ENCODE peak calls at places on chromosomes 4 and X, in four cellular contexts. One of them, this sample, is unnamed. For H3K36me3, the result is how much of the 10 kb centered on the place peaks cover.

GRCh38 chr4:18980516-18981233 is 959.1 kb upstream of the LCORL start:
- DNase-seq in heart left ventricle: no peak
- DNase-seq in heart right ventricle: no peak
- DNase-seq in CD8-positive, alpha-beta T cell: no peak
- DNase-seq in this sample: no peak

GRCh38 chr4:27278615-27279014 is 418.0 kb downstream of the STIM2 start:
- DNase-seq in heart left ventricle: no peak
- DNase-seq in heart right ventricle: no peak
- DNase-seq in CD8-positive, alpha-beta T cell: no peak
- DNase-seq in this sample: no peak

GRCh38 chr4:94038195-94038594 is 169.5 kb upstream of the SMARCAD1 start:
- DNase-seq in heart left ventricle: no peak
- DNase-seq in heart right ventricle: no peak
- DNase-seq in CD8-positive, alpha-beta T cell: no peak
- DNase-seq in this sample: no peak

GRCh38 chr4:112377701-112378620 is 80.8 kb downstream of the ALPK1 start:
- DNase-seq in heart left ventricle: no peak
- DNase-seq in heart right ventricle: no peak
- DNase-seq in CD8-positive, alpha-beta T cell: no peak
- DNase-seq in this sample: no peak

GRCh38 chr4:179344861-179345260 is 1902.6 kb upstream of the AGA start:
- DNase-seq in heart left ventricle: no peak
- DNase-seq in heart right ventricle: no peak
- DNase-seq in CD8-positive, alpha-beta T cell: no peak
- DNase-seq in this sample: no peak

GRCh38 chr4:27003602-27004238 is 143.1 kb downstream of the STIM2 start:
- DNase-seq in heart left ventricle: no peak
- DNase-seq in heart right ventricle: no peak
- DNase-seq in CD8-positive, alpha-beta T cell: no peak
- DNase-seq in this sample: no peak

GRCh38 chr4:54187148-54187547 is 41.9 kb upstream of the PDGFRA start:
- DNase-seq in heart left ventricle: peak
- DNase-seq in heart right ventricle: no peak
- DNase-seq in CD8-positive, alpha-beta T cell: no peak
- DNase-seq in this sample: peak

GRCh38 chr4:148273501-148273986 is 168.7 kb downstream of the NR3C2 start:
- DNase-seq in heart left ventricle: peak
- DNase-seq in heart right ventricle: peak
- DNase-seq in CD8-positive, alpha-beta T cell: no peak
- DNase-seq in this sample: no peak

GRCh38 chr4:119752936-119753335 is 124.3 kb upstream of the PDE5A start:
- DNase-seq in heart left ventricle: no peak
- DNase-seq in heart right ventricle: no peak
- DNase-seq in CD8-positive, alpha-beta T cell: no peak
- DNase-seq in this sample: no peak

GRCh38 chr4:168336837-168337549 is 18.4 kb upstream of the DDX60 start:
- DNase-seq in heart left ventricle: no peak
- DNase-seq in heart right ventricle: no peak
- DNase-seq in CD8-positive, alpha-beta T cell: no peak
- DNase-seq in this sample: no peak

GRCh38 chrX:1093112-1093511 is 119.3 kb downstream of the CRLF2 start:
- DNase-seq in heart left ventricle: no peak
- DNase-seq in heart right ventricle: no peak
- DNase-seq in CD8-positive, alpha-beta T cell: no peak
- DNase-seq in this sample: no peak

GRCh38 chrX:119272882-119273806 is 37.1 kb downstream of the PGRMC1 start:
- DNase-seq in heart left ventricle: peak
- DNase-seq in heart right ventricle: peak
- DNase-seq in CD8-positive, alpha-beta T cell: peak
- DNase-seq in this sample: no peak

GRCh38 chrX:97843200-97843811 is 959.6 kb downstream of the RPA4 start:
- DNase-seq in heart left ventricle: no peak
- DNase-seq in heart right ventricle: no peak
- DNase-seq in CD8-positive, alpha-beta T cell: no peak
- DNase-seq in this sample: no peak

GRCh38 chrX:106608016-106608415 is 3.8 kb upstream of the RADX start:
- DNase-seq in heart left ventricle: no peak
- DNase-seq in heart right ventricle: no peak
- DNase-seq in CD8-positive, alpha-beta T cell: peak
- DNase-seq in this sample: no peak

GRCh38 chrX:134737721-134738369 is 79.6 kb upstream of the PLAC1 start:
- DNase-seq in heart left ventricle: no peak
- DNase-seq in heart right ventricle: no peak
- DNase-seq in CD8-positive, alpha-beta T cell: no peak
- DNase-seq in this sample: peak

GRCh38 chr4:94369046-94369445 is 26.4 kb upstream of the HPGDS start:
- DNase-seq in heart left ventricle: no peak
- DNase-seq in heart right ventricle: no peak
- DNase-seq in CD8-positive, alpha-beta T cell: no peak
- DNase-seq in this sample: no peak

GRCh38 chr4:10640535-10641159 is 43.9 kb downstream of the CLNK start:
- DNase-seq in heart left ventricle: no peak
- DNase-seq in heart right ventricle: no peak
- DNase-seq in CD8-positive, alpha-beta T cell: no peak
- DNase-seq in this sample: no peak

GRCh38 chr4:7206856-7207567 is 14.7 kb downstream of the SORCS2 start:
- DNase-seq in heart left ventricle: peak
- DNase-seq in heart right ventricle: peak
- DNase-seq in CD8-positive, alpha-beta T cell: no peak
- DNase-seq in this sample: peak

GRCh38 chr4:41418444-41418843 is 119.5 kb upstream of the LIMCH1 start:
- DNase-seq in heart left ventricle: peak
- DNase-seq in heart right ventricle: peak
- DNase-seq in CD8-positive, alpha-beta T cell: no peak
- DNase-seq in this sample: peak

GRCh38 chrX:108439961-108440696 is 491 bp downstream of the COL4A5 start:
- DNase-seq in heart left ventricle: peak
- DNase-seq in heart right ventricle: peak
- DNase-seq in CD8-positive, alpha-beta T cell: no peak
- DNase-seq in this sample: peak

GRCh38 chrX:137852502-137852901 is 286.6 kb downstream of the ZIC3 start:
- DNase-seq in heart left ventricle: no peak
- DNase-seq in heart right ventricle: no peak
- DNase-seq in CD8-positive, alpha-beta T cell: no peak
- DNase-seq in this sample: no peak

GRCh38 chr4:109816082-109816442 is 500 bp downstream of the GAR1 start:
- DNase-seq in heart left ventricle: no peak
- DNase-seq in heart right ventricle: peak
- DNase-seq in CD8-positive, alpha-beta T cell: peak
- DNase-seq in this sample: no peak

GRCh38 chr4:109818268-109818667 is 2.7 kb downstream of the GAR1 start:
- DNase-seq in heart left ventricle: no peak
- DNase-seq in heart right ventricle: no peak
- DNase-seq in CD8-positive, alpha-beta T cell: no peak
- DNase-seq in this sample: no peak

GRCh38 chr4:109816894-109817293 is 1.3 kb downstream of the GAR1 start:
- DNase-seq in heart left ventricle: no peak
- DNase-seq in heart right ventricle: no peak
- DNase-seq in CD8-positive, alpha-beta T cell: no peak
- DNase-seq in this sample: no peak

GRCh38 chr4:109820563-109820962 is 5.0 kb downstream of the GAR1 start:
- DNase-seq in heart left ventricle: no peak
- DNase-seq in heart right ventricle: no peak
- DNase-seq in CD8-positive, alpha-beta T cell: no peak
- DNase-seq in this sample: no peak

GRCh38 chr4:109821186-109821585 is 5.6 kb downstream of the GAR1 start:
- DNase-seq in heart left ventricle: no peak
- DNase-seq in heart right ventricle: no peak
- DNase-seq in CD8-positive, alpha-beta T cell: no peak
- DNase-seq in this sample: no peak
- H3K36me3 ChIP-seq in heart left ventricle: under half
- H3K36me3 ChIP-seq in heart right ventricle: under half
- H3K36me3 ChIP-seq in CD8-positive, alpha-beta T cell: under half
- H3K36me3 ChIP-seq in this sample: under half

GRCh38 chr4:128862608-128863313 is 53.3 kb downstream of the JADE1 start:
- DNase-seq in heart left ventricle: no peak
- DNase-seq in heart right ventricle: no peak
- DNase-seq in CD8-positive, alpha-beta T cell: no peak
- DNase-seq in this sample: no peak
- H3K36me3 ChIP-seq in heart left ventricle: under half
- H3K36me3 ChIP-seq in heart right ventricle: under half
- H3K36me3 ChIP-seq in CD8-positive, alpha-beta T cell: under half
- H3K36me3 ChIP-seq in this sample: half or more

GRCh38 chrX:123682182-123682581 is 50.7 kb downstream of the THOC2 start:
- DNase-seq in heart left ventricle: no peak
- DNase-seq in heart right ventricle: no peak
- DNase-seq in CD8-positive, alpha-beta T cell: no peak
- DNase-seq in this sample: no peak

DNA sequence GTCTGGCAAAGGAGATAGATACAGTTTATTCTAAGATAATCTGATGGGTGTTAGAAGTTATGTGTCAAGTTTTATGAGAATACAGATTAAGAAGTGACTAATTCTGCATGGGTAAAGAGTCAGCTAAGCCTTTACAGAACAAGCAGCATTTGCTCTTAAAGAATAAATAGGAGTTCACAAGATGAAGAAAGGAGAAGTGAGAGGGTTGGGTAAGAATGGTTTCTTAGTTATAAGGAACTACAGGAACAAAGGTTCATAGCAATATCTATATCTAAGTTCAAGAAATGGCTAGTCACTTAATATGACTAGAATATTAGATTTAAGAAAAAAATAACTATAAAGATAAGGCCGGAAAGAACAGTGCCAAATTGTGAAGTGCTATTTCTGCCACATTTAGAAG is 47.6 kb downstream of the THOC2 start:
- DNase-seq in heart left ventricle: no peak
- DNase-seq in heart right ventricle: no peak
- DNase-seq in CD8-positive, alpha-beta T cell: no peak
- DNase-seq in this sample: no peak
- H3K36me3 ChIP-seq in heart left ventricle: under half
- H3K36me3 ChIP-seq in heart right ventricle: under half
- H3K36me3 ChIP-seq in CD8-positive, alpha-beta T cell: under half
- H3K36me3 ChIP-seq in this sample: under half

DNA sequence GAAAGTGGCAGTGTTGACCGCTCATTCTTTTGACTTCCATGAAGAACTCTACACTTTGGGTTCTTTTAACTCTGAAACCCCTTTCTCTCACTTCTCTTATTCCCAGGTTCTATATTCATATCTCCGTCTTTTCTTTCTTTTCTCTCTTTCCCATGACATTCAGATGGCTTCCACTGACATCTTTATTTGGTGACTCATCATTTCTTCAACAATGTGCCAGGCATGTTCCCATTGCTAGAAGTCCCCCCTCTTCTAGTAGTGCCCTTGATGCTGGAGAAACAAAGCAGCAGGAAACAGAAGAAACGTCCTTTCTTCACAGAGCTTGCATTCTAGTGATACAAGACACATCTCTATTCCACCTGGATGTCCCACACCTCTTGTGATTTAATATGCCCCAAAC is 33.3 kb downstream of the PKD2 start:
- DNase-seq in heart left ventricle: no peak
- DNase-seq in heart right ventricle: no peak
- DNase-seq in CD8-positive, alpha-beta T cell: no peak
- DNase-seq in this sample: no peak
- H3K36me3 ChIP-seq in heart left ventricle: under half
- H3K36me3 ChIP-seq in heart right ventricle: half or more
- H3K36me3 ChIP-seq in CD8-positive, alpha-beta T cell: under half
- H3K36me3 ChIP-seq in this sample: half or more

DNA sequence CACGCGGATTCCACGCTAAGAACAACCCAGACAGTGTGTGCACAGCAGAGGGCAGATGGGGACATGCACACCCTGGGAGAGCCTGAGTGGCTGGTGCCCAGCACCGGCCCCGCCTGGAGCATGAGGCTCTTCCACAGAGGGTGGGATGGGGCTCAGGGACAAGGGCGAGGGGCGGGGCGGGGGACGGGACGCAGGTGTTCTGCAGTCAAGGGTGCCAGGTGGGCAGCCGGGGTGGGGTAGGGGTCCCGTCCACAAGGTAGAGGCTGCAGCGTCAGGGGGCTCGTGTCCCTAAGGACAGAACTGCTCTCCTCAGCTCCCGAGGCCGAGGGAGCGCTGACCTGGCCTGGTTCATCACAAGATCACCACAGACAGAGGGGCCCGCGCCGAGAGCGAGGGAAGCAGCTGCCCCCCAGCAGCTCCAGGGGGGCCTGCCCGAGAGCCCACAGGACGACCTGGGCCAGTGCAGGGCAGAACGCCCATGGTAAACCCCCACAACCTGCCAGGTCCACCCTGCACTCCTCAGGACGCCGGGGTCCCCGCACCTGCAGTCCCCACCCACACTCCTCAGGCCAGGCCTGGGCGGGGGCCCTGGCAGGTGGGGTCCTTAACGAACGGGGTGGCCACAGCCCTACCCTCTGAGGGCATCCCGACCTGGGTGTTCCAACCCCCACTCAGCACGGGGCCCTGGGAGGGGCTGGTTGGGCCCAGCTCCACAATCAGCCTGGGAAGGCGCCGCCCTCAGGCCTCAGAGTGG is 26.7 kb downstream of the CTBP1 start:
- DNase-seq in heart left ventricle: no peak
- DNase-seq in heart right ventricle: no peak
- DNase-seq in CD8-positive, alpha-beta T cell: no peak
- DNase-seq in this sample: no peak
- H3K36me3 ChIP-seq in heart left ventricle: under half
- H3K36me3 ChIP-seq in heart right ventricle: under half
- H3K36me3 ChIP-seq in CD8-positive, alpha-beta T cell: under half
- H3K36me3 ChIP-seq in this sample: half or more

DNA sequence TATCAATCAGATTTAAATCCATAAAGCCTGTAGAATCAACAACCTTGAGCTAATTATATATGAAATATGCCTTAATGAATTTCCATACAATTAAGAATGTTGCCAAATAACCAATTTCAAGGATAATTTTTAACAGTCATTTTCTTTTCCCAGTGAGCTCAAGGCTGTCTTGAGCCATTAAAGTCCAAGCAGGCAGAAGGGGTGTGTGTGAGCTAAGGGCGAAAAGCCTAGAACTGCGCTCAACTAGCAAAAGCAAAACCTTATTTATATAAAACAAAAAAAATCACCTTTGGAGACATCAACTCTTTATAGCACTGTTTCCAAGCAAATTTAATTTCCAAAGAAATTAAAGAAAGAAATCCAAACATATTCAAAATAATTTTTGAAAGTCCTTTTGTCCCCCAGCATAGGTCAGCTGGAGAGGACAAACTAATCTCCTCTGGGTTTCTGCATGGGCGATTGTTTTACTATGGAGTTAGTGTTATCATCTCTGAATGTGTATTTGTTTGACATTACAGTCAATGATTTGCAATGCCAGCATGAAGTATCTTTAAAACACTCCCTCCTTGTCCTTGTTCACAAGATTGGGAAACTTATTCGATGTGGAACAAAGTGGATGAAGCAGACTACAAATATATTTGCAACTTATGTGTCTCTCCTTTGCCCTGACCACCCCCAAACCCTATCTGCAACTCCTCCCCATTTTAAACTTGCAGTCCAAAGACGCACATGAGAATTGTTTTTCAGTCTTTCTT is 1.3 kb upstream of the PITX2 start:
- DNase-seq in heart left ventricle: no peak
- DNase-seq in heart right ventricle: no peak
- DNase-seq in CD8-positive, alpha-beta T cell: no peak
- DNase-seq in this sample: no peak
- H3K36me3 ChIP-seq in heart left ventricle: under half
- H3K36me3 ChIP-seq in heart right ventricle: under half
- H3K36me3 ChIP-seq in CD8-positive, alpha-beta T cell: under half
- H3K36me3 ChIP-seq in this sample: under half

GRCh38 chr4:82939414-82939813 is 38.9 kb downstream of the THAP9 start:
- DNase-seq in heart left ventricle: no peak
- DNase-seq in heart right ventricle: no peak
- DNase-seq in CD8-positive, alpha-beta T cell: no peak
- DNase-seq in this sample: no peak
- H3K36me3 ChIP-seq in heart left ventricle: under half
- H3K36me3 ChIP-seq in heart right ventricle: under half
- H3K36me3 ChIP-seq in CD8-positive, alpha-beta T cell: under half
- H3K36me3 ChIP-seq in this sample: under half

This sample was measured in tibial artery.